ENCODE peak calls at places on chromosome 9, in five cellular contexts. B is HAP-1; D is CD8-positive, alpha-beta memory T cell; C is NCI-H1694 treated with DMSO at 0.1 percent for 48 hours; H is retina. F is an unnamed sample.

GRCh38 chr9:105138306-105138801 is 106.1 kb upstream of the SLC44A1 start:
- DNase-seq in H (no peak), B (peak), C (no peak), D (no peak), F (no peak)

GRCh38 chr9:82606761-82607382 is 456.1 kb downstream of the RASEF start:
- DNase-seq in C (peak), B (no peak), D (no peak), H (peak), F (no peak)

GRCh38 chr9:91534374-91534773 is 110.7 kb upstream of the NFIL3 start:
- DNase-seq in H (no peak), C (no peak), B (no peak), D (no peak), F (no peak)

GRCh38 chr9:124928116-124928515 is 12.8 kb downstream of the GOLGA1 start:
- DNase-seq in D (no peak), H (no peak), B (no peak), C (no peak), F (no peak)

GRCh38 chr9:122219856-122220672 is 8.7 kb downstream of the LHX6 start:
- DNase-seq in C (no peak), H (peak), D (no peak), B (no peak), F (no peak)

GRCh38 chr9:111959960-111960359 is 63.3 kb downstream of the UGCG start:
- DNase-seq in B (no peak), H (no peak), D (no peak), C (no peak), F (no peak)

GRCh38 chr9:112556497-112557085 is 70.0 kb downstream of the KIAA1958 start:
- DNase-seq in H (no peak), C (no peak), B (no peak), D (no peak), F (no peak)

GRCh38 chr9:120331913-120332312 is 248.1 kb downstream of the CDK5RAP2 start:
- DNase-seq in D (no peak), H (no peak), B (no peak), C (no peak), F (no peak)

GRCh38 chr9:98057095-98057799 is 715 bp downstream of the NANS start:
- DNase-seq in H (no peak), B (peak), D (no peak), C (no peak), F (no peak)

GRCh38 chr9:115285806-115286205 is 167.8 kb upstream of the TNC start:
- DNase-seq in C (no peak), B (no peak), D (no peak), H (no peak), F (no peak)

GRCh38 chr9:91771027-91771426 is 179.0 kb downstream of the ROR2 start:
- DNase-seq in C (no peak), H (no peak), B (no peak), D (no peak), F (no peak)

GRCh38 chr9:38641985-38642864 is 21.8 kb upstream of the ANKRD18A start:
- DNase-seq in B (peak), C (peak), D (no peak), H (peak), F (no peak)

GRCh38 chr9:73114958-73115357 is 36.7 kb upstream of the ANXA1 start:
- DNase-seq in B (no peak), H (no peak), C (no peak), D (no peak), F (no peak)

GRCh38 chr9:121863931-121864330 is 212.5 kb downstream of the DAB2IP start:
- DNase-seq in H (no peak), B (no peak), D (no peak), C (no peak), F (no peak)

GRCh38 chr9:122001491-122002201 is 91.5 kb downstream of the TTLL11 start:
- DNase-seq in B (no peak), D (no peak), C (no peak), H (no peak), F (no peak)

GRCh38 chr9:110842976-110843375 is 174.4 kb downstream of the MUSK start:
- DNase-seq in C (no peak), H (no peak), D (no peak), B (no peak), F (no peak)

GRCh38 chr9:136533775-136534157 is 12.1 kb downstream of the NOTCH1 start:
- DNase-seq in D (peak), H (no peak), C (no peak), B (no peak), F (peak)

GRCh38 chr9:120874861-120875565 is 2.0 kb downstream of the PHF19 start:
- DNase-seq in B (no peak), H (no peak), D (no peak), C (no peak), F (no peak)

GRCh38 chr9:15977438-15977837 is 424.6 kb downstream of the CCDC171 start:
- DNase-seq in H (no peak), B (no peak), D (no peak), C (no peak), F (no peak)

GRCh38 chr9:88013051-88013450 is 38.7 kb upstream of the CDK20 start:
- DNase-seq in C (no peak), B (peak), D (no peak), H (no peak), F (no peak)

GRCh38 chr9:121609845-121610637 is 41.4 kb upstream of the DAB2IP start:
- DNase-seq in D (no peak), H (no peak), B (no peak), C (no peak), F (no peak)

GRCh38 chr9:35813434-35814105 is 1.3 kb downstream of the HINT2 start:
- DNase-seq in C (peak), H (no peak), B (peak), D (no peak), F (no peak)

GRCh38 chr9:37528652-37529072 is 42.9 kb downstream of the POLR1E start:
- DNase-seq in H (no peak), B (no peak), C (no peak), D (no peak), F (no peak)

GRCh38 chr9:114156311-114156657 is 947 bp downstream of the COL27A1 start:
- DNase-seq in B (no peak), D (no peak), C (no peak), H (no peak), F (no peak)

GRCh38 chr9:114031948-114032688 is 46.0 kb downstream of the AMBP start:
- DNase-seq in B (no peak), D (no peak), H (no peak), C (peak), F (no peak)

GRCh38 chr9:112380102-112380581 is at the start of gene HSDL2:
- DNase-seq in C (no peak), D (peak), H (no peak), B (peak), F (no peak)

GRCh38 chr9:36566813-36567217 is 5.9 kb upstream of the MELK start:
- DNase-seq in D (no peak), H (no peak), C (no peak), B (no peak), F (no peak)

GRCh38 chr9:18759836-18760235 is 273.2 kb downstream of the SAXO1 start:
- DNase-seq in C (no peak), B (no peak), H (no peak), D (no peak), F (no peak)

GRCh38 chr9:92679413-92680165 is 9.7 kb upstream of the IPPK start:
- DNase-seq in H (no peak), B (no peak), D (no peak), C (no peak), F (no peak)

GRCh38 chr9:77952641-77953341 is 78.8 kb downstream of the GNAQ start:
- DNase-seq in H (no peak), D (no peak), B (no peak), C (no peak), F (no peak)

GRCh38 chr9:14346826-14347407 is 33.0 kb upstream of the NFIB start:
- DNase-seq in C (no peak), H (peak), B (no peak), D (no peak), F (no peak)

GRCh38 chr9:80177949-80178480 is 606.2 kb downstream of the TLE4 start:
- DNase-seq in D (no peak), H (no peak), B (no peak), C (no peak), F (no peak)

GRCh38 chr9:34547960-34548603 is 25.3 kb upstream of the ENHO start:
- DNase-seq in C (peak), D (no peak), B (peak), H (peak), F (no peak)

F was measured in naive thymus-derived CD4-positive, alpha-beta T cell.